ENCODE peak calls at places on chromosomes 13 and 19, in nine cellular contexts. A is activated naive CD8-positive, alpha-beta T cell treated with anti-CD3 and anti-CD28 coated beads, Interleukin-2, amount 50 U/mL, for 24 hours; X is bronchial epithelial cell; P is activated T-cell treated with anti-CD3 and anti-CD28 coated beads, Interleukin-2, amount 50 U/mL, for 48 hours; Z is NCI-H1105 treated with DMSO at 0.1 percent for 48 hours; U is kidney tubule cell; N is pons; Y is stimulated activated CD4-positive, alpha-beta T cell treated with anti-CD3 and anti-CD28 coated beads, Interleukin-2, amount 100 ng/mL, for 4 hours; C is HuH-7.5. K is an unnamed sample.

GRCh38 chr13:107203146-107203847 is 635.4 kb upstream of the ARGLU1 start:
- DNase-seq in P (no peak), Z (no peak), Y (no peak), X (no peak), A (no peak), N (no peak), U (peak), C (peak), K (no peak)

GRCh38 chr19:4636151-4636717 is 3.1 kb upstream of the TNFAIP8L1 start:
- DNase-seq in P (peak), U (peak), A (peak), Y (peak), C (peak), Z (peak), X (no peak), N (no peak), K (no peak)

GRCh38 chr13:36891752-36892151 is 28.3 kb downstream of the SMAD9 start:
- DNase-seq in U (no peak), P (no peak), X (no peak), N (no peak), A (no peak), Z (no peak), C (no peak), Y (no peak), K (no peak)

GRCh38 chr13:73417012-73417615 is 358.3 kb downstream of the KLF5 start:
- DNase-seq in P (no peak), A (no peak), X (no peak), U (peak), Z (no peak), C (peak), N (no peak), Y (no peak), K (no peak)

GRCh38 chr13:111387026-111387871 is 66.8 kb downstream of the TEX29 start:
- DNase-seq in C (no peak), X (no peak), Y (no peak), Z (no peak), U (no peak), P (no peak), N (no peak), A (no peak), K (no peak)

GRCh38 chr13:48126944-48127814 is 32.3 kb upstream of the MED4 start:
- DNase-seq in X (peak), Y (peak), P (peak), A (no peak), U (peak), C (peak), N (peak), Z (peak), K (peak)

GRCh38 chr19:19106061-19106551 is 32.2 kb downstream of the TMEM161A start:
- DNase-seq in Z (no peak), C (no peak), X (no peak), Y (no peak), P (no peak), A (no peak), U (peak), N (no peak), K (no peak)

GRCh38 chr19:49180659-49181058 is 23.1 kb downstream of the TRPM4 start:
- DNase-seq in Z (no peak), U (no peak), P (no peak), Y (no peak), N (no peak), C (no peak), A (no peak), X (no peak), K (no peak)

GRCh38 chr19:7640803-7641202 is 3.9 kb downstream of the STXBP2 start:
- DNase-seq in A (no peak), X (no peak), N (no peak), C (no peak), U (no peak), P (no peak), Y (no peak), Z (no peak), K (no peak)

GRCh38 chr19:33684550-33685303 is 63.0 kb downstream of the CHST8 start:
- DNase-seq in U (no peak), N (no peak), A (no peak), P (no peak), C (no peak), X (no peak), Z (peak), Y (no peak), K (no peak)

GRCh38 chr19:35565016-35565856 is 1.8 kb upstream of the ATP4A start:
- DNase-seq in C (no peak), U (no peak), N (no peak), Y (no peak), X (no peak), A (no peak), P (no peak), Z (no peak), K (no peak)

GRCh38 chr19:30226464-30227070 is 145.6 kb upstream of the ZNF536 start:
- DNase-seq in C (no peak), N (peak), Y (no peak), A (peak), Z (peak), U (no peak), X (no peak), P (no peak), K (no peak)

GRCh38 chr13:41327994-41328778 is 17.1 kb downstream of the NAA16 start:
- DNase-seq in A (no peak), P (no peak), X (no peak), Y (no peak), N (no peak), U (no peak), C (no peak), Z (no peak), K (no peak)

GRCh38 chr13:50357586-50358118 is 342.4 kb downstream of the KCNRG start:
- DNase-seq in N (peak), Y (no peak), U (peak), X (peak), P (no peak), C (no peak), Z (peak), A (no peak), K (no peak)

GRCh38 chr13:108919036-108919907 is 289.9 kb downstream of the MYO16 start:
- DNase-seq in P (no peak), Y (no peak), C (no peak), U (no peak), X (peak), N (no peak), A (no peak), Z (no peak), K (no peak)

GRCh38 chr13:27117158-27117557 is 54.5 kb downstream of the USP12 start:
- DNase-seq in U (no peak), Y (no peak), P (no peak), C (no peak), N (no peak), A (no peak), Z (no peak), X (no peak), K (no peak)

GRCh38 chr19:468587-469256 is 7.9 kb upstream of the SHC2 start:
- DNase-seq in X (no peak), N (no peak), Y (no peak), U (no peak), A (no peak), C (no peak), P (no peak), Z (no peak), K (no peak)

GRCh38 chr19:50222691-50223438 is 19.4 kb downstream of the MYH14 start:
- DNase-seq in N (no peak), Y (no peak), C (no peak), A (no peak), U (no peak), Z (no peak), P (no peak), X (no peak), K (no peak)

GRCh38 chr19:18104793-18105131 is 7.2 kb downstream of the MAST3 start:
- DNase-seq in U (no peak), C (no peak), A (no peak), Z (no peak), N (no peak), P (no peak), Y (no peak), X (no peak), K (no peak)

GRCh38 chr13:37386276-37386675 is 212.3 kb downstream of the POSTN start:
- DNase-seq in A (no peak), Z (no peak), C (no peak), N (no peak), P (no peak), X (no peak), U (no peak), Y (no peak), K (no peak)

GRCh38 chr13:46121597-46122163 is 16.8 kb upstream of the CPB2 start:
- DNase-seq in P (no peak), C (no peak), Y (no peak), N (no peak), Z (no peak), U (peak), X (no peak), A (no peak), K (no peak)

GRCh38 chr19:58401825-58402433 is 6.5 kb downstream of the RNF225 start:
- DNase-seq in N (no peak), P (no peak), A (no peak), X (no peak), U (no peak), Z (no peak), C (peak), Y (no peak), K (no peak)

GRCh38 chr19:5563941-5564612 is 3.7 kb downstream of the TINCR start:
- DNase-seq in Y (no peak), P (no peak), Z (no peak), X (peak), A (no peak), N (no peak), C (no peak), U (peak), K (no peak)

GRCh38 chr13:80345771-80346510 is 5.0 kb upstream of the SPRY2 start:
- DNase-seq in A (no peak), P (no peak), N (no peak), Y (no peak), Z (no peak), X (no peak), C (no peak), U (no peak), K (no peak)

GRCh38 chr13:30916991-30917390 is 10.9 kb downstream of the MEDAG start:
- DNase-seq in X (no peak), U (no peak), Y (no peak), Z (no peak), C (no peak), A (no peak), N (no peak), P (no peak), K (no peak)

GRCh38 chr13:55517312-55517711 is 1623.4 kb upstream of the PRR20A start:
- DNase-seq in X (no peak), C (no peak), U (no peak), P (no peak), N (no peak), Y (no peak), A (no peak), Z (no peak), K (no peak)

GRCh38 chr19:18089726-18090125 is 3.0 kb upstream of the IL12RB1 start:
- DNase-seq in U (no peak), Z (no peak), A (no peak), N (peak), P (peak), Y (no peak), C (no peak), X (no peak), K (no peak)

GRCh38 chr19:53254451-53255341 is at the start of gene ZNF677:
- DNase-seq in U (peak), X (peak), P (peak), N (peak), Z (no peak), Y (peak), C (no peak), A (peak), K (no peak)

GRCh38 chr13:25170554-25171107 is 1.5 kb downstream of the AMER2 start:
- DNase-seq in Z (peak), U (no peak), N (no peak), Y (no peak), P (peak), A (no peak), C (no peak), X (no peak), K (no peak)

GRCh38 chr13:25440081-25440480 is 68.3 kb downstream of the ATP8A2 start:
- DNase-seq in C (no peak), A (no peak), X (no peak), U (no peak), Z (no peak), P (no peak), Y (no peak), N (no peak), K (no peak)

GRCh38 chr19:54434862-54435174 is 14.2 kb upstream of the LENG8 start:
- DNase-seq in X (no peak), Z (peak), C (no peak), A (no peak), U (no peak), Y (no peak), N (no peak), P (no peak), K (no peak)